ENCODE peak calls at places on chromosomes 6 and 20, in ten cellular contexts. Z, E, Q, P, M, W, F, G, S and R are unnamed samples.
A peak's percentile ranks its signal among the peaks of the same experiment; 100 is the strongest.

GRCh38 chr6:117548797-117549301 is 53.5 kb downstream of the GOPC start:
- DNase-seq in Z (peak; percentile 75), E (peak; percentile 71), Q (no peak), P (no peak), M (no peak), W (no peak), F (no peak), G (no peak), S (no peak), R (peak; percentile 43)

GRCh38 chr20:145877-146276 is 3.5 kb downstream of the DEFB126 start:
- DNase-seq in Z (no peak), E (no peak), Q (no peak), P (no peak), M (no peak), W (no peak), F (no peak), G (no peak), S (no peak), R (no peak)

GRCh38 chr6:87832025-87832825 is 130.2 kb upstream of the AKIRIN2 start:
- DNase-seq in Z (peak; percentile 49), E (peak; percentile 39), Q (no peak), P (no peak), M (no peak), W (no peak), F (no peak), G (no peak), S (no peak), R (no peak)

GRCh38 chr6:129598244-129599187 is 111.5 kb downstream of the ARHGAP18 start:
- DNase-seq in Z (peak; percentile 81), E (peak; percentile 87), Q (no peak), P (peak; percentile 39), M (no peak), W (no peak), F (no peak), G (no peak), S (no peak), R (peak; percentile 60)

GRCh38 chr6:89432875-89433636 is at the start of gene ANKRD6:
- DNase-seq in Z (peak; percentile 77), E (peak; percentile 67), Q (peak; percentile 91), P (peak; percentile 66), M (peak; percentile 81), W (peak; percentile 21), F (peak; percentile 88), G (peak; percentile 85), S (peak; percentile 72), R (peak; percentile 78)

GRCh38 chr6:5763407-5763806 is 243.3 kb downstream of the NRN1 start:
- DNase-seq in Z (peak; percentile 26), E (no peak), Q (no peak), P (no peak), M (no peak), W (no peak), F (no peak), G (no peak), S (no peak), R (no peak)

GRCh38 chr6:13717787-13718458 is 6.3 kb upstream of the RANBP9 start:
- DNase-seq in Z (no peak), E (no peak), Q (no peak), P (no peak), M (no peak), W (no peak), F (no peak), G (no peak), S (no peak), R (no peak)

GRCh38 chr20:40335437-40335836 is 353.6 kb downstream of the MAFB start:
- DNase-seq in Z (no peak), E (no peak), Q (no peak), P (no peak), M (no peak), W (no peak), F (no peak), G (no peak), S (no peak), R (no peak)

GRCh38 chr6:474454-475185 is 83.1 kb downstream of the IRF4 start:
- DNase-seq in Z (peak; percentile 20), E (peak; percentile 13), Q (peak; percentile 93), P (no peak), M (no peak), W (no peak), F (no peak), G (no peak), S (no peak), R (peak; percentile 82)

GRCh38 chr20:44576297-44576696 is 6.1 kb upstream of the PKIG start:
- DNase-seq in Z (peak; percentile 65), E (peak; percentile 71), Q (no peak), P (no peak), M (no peak), W (no peak), F (no peak), G (no peak), S (no peak), R (no peak)

GRCh38 chr6:98124176-98124575 is 710.2 kb upstream of the POU3F2 start:
- DNase-seq in Z (peak; percentile 81), E (no peak), Q (no peak), P (no peak), M (no peak), W (no peak), F (no peak), G (no peak), S (no peak), R (no peak)

GRCh38 chr6:53125276-53125675 is 23.4 kb downstream of the GCM1 start:
- DNase-seq in Z (no peak), E (no peak), Q (no peak), P (no peak), M (no peak), W (no peak), F (no peak), G (no peak), S (no peak), R (no peak)

GRCh38 chr20:24831232-24831631 is 117.8 kb upstream of the CST7 start:
- DNase-seq in Z (no peak), E (no peak), Q (no peak), P (no peak), M (no peak), W (no peak), F (no peak), G (no peak), S (no peak), R (no peak)

DNA sequence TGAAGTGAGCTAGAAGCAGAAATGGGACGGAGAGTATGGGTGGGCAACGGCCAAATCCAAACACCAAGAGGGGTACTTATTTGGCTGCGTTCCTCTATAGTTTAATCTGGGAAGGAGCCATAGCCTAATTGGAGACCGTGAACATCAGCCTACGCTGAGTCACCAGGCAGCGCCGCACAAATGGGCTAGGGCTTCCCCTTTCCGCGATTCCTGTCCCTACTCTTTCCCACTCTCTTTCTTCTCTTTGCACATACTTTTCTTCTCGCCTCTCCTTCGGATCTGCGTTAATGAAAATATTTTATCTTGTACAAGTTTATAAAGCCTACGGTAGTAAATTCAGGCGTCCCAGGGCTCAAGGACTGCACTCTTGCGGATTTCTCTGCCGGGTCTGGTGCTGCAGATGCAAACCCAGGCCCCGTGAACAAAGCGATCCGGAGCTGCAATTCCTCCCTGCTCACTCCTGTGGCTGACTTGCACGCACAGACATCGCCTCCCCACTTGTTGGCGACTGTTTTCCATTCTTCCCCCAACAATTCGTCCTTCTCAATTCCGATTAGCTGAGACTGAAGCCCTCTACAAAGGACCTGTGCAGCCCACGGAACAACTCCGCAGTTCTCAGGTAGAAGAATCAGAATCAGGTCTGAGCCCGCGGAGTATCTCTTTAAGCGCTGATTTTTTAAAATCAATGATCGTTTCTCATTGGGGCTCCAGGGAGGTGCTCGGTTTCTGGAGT is 4.2 kb upstream of the TBX18 start:
- DNase-seq in Z (no peak), E (peak; percentile 78), Q (no peak), P (no peak), M (no peak), W (no peak), F (no peak), G (no peak), S (peak; percentile 28), R (no peak)
- H3K4me3 ChIP-seq in Z (no peak overlapping the region), E (no peak overlapping the region), Q (no peak overlapping the region), P (no peak overlapping the region), M (peak overlapping the region; percentile 5), W (peak overlapping the region; percentile 61), F (no peak overlapping the region), G (no peak overlapping the region), S (peak overlapping the region; percentile 28), R (no peak overlapping the region)

DNA sequence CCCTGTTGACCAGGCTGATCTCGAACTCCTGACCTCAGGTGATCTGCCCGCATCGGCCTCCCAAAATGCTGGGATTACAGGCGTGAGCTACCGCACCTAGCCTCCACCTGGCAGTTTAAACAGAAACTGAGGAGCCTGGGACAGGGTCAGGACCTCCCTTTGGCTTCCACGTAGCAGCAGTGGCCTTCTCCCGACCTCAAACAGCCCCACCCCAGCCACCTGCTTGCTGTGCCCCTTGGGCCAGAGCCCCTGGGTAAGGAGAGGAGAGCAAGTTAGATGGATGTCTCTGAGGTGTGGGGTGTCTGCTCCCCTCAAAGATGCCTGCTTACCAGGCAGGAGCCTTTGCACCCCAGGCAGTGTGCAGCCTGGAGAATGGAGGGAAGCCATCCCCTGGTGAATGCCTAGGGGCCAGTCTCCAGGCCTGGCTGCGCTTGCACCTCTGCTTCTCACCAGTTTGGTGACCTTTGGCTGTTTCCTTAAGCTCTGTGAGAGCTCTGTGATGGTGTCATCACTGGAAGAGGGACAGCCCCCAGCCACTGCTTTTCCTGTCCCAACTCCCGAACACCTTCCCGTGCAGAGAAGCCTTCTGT is 42.1 kb upstream of the MDFI start:
- DNase-seq in Z (no peak), E (no peak), Q (no peak), P (no peak), M (peak; percentile 3), W (no peak), F (no peak), G (peak; percentile 11), S (no peak), R (no peak)
- H3K36me3 ChIP-seq in Z (peaks cover 4% of the 10 kb centered on the region), E (peaks cover under 1% of the 10 kb centered on the region), Q (peaks cover 72% of the 10 kb centered on the region), P (peaks cover 9% of the 10 kb centered on the region), M (peaks cover 15% of the 10 kb centered on the region), W (peaks cover 49% of the 10 kb centered on the region), F (peaks cover 63% of the 10 kb centered on the region), G (no peaks in the 10 kb centered on the region), S (no peaks in the 10 kb centered on the region), R (no peaks in the 10 kb centered on the region)

DNA sequence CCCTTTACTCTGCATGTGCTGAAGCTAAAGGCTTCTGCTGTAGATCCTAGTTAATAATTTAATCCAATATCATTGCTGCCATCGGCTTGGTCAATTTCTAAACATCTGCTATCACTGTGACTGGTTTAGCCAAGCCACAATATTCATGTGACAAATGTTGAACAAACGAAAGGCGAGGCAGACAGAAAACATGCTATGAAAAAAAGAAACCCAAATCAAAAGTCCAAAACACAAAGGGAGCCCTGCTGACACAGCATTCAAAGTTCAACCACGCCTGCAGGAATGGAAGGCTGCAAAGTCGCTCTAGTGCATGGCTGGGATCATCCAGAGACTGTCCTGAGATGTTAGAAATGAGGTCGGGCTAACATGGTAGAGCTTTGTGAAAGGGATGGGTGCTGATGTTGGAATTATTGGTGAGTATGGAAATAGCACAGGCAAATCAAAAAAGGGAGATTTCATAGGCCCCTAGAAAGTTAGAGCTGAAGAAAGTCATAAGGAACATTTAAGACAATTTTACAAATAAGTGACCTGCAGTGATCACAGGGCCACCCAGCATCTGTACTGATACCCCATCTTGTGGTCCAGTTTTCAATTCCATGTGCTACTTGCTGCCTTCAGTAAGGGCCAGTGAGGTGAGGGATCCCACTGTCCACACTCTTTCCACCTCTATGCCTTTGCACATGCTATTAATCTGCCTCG is 8.8 kb upstream of the NHSL1 start:
- DNase-seq in Z (no peak), E (no peak), Q (peak; percentile 79), P (no peak), M (no peak), W (no peak), F (no peak), G (no peak), S (no peak), R (no peak)
- H3K4me3 ChIP-seq in Z (no peak overlapping the region), E (no peak overlapping the region), Q (no peak overlapping the region), P (no peak overlapping the region), M (no peak overlapping the region), W (no peak overlapping the region), F (no peak overlapping the region), G (no peak overlapping the region), S (no peak overlapping the region), R (no peak overlapping the region)

GRCh38 chr6:43670623-43670986 is 17.0 kb downstream of the MRPS18A start:
- DNase-seq in Z (no peak), E (no peak), Q (no peak), P (no peak), M (no peak), W (no peak), F (no peak), G (no peak), S (no peak), R (no peak)
- H3K36me3 ChIP-seq in Z (peaks cover 23% of the 10 kb centered on the region), E (peaks cover 18% of the 10 kb centered on the region), Q (peaks cover 48% of the 10 kb centered on the region), P (no peaks in the 10 kb centered on the region), M (peaks cover 54% of the 10 kb centered on the region), W (peaks cover 32% of the 10 kb centered on the region), F (peaks cover 53% of the 10 kb centered on the region), G (peaks cover 14% of the 10 kb centered on the region), S (peaks cover 19% of the 10 kb centered on the region), R (peaks cover 21% of the 10 kb centered on the region)